ENCODE peak calls at places on chromosomes 1 and 21, in seven cellular contexts. Y, O, E, B, T, W and R are unnamed samples.

GRCh38 chr1:56146449-56146848 is 432.9 kb downstream of the PLPP3 start:
- ATAC-seq in Y (no peak), O (no peak), E (no peak), B (no peak), T (no peak), W (peak; percentile 84), R (no peak)

GRCh38 chr1:57464756-57465155 is 40.9 kb upstream of the DAB1 start:
- ATAC-seq in Y (no peak), O (no peak), E (no peak), B (no peak), T (no peak), W (no peak), R (no peak)

GRCh38 chr1:21277178-21277577 is 13.1 kb downstream of the ECE1 start:
- ATAC-seq in Y (no peak), O (no peak), E (no peak), B (no peak), T (no peak), W (no peak), R (no peak)

GRCh38 chr1:3772715-3773571 is at the start of gene SMIM1:
- ATAC-seq in Y (no peak), O (peak; percentile 4), E (no peak), B (no peak), T (no peak), W (peak; percentile 10), R (no peak)

GRCh38 chr1:33348676-33349080 is 27.8 kb upstream of the A3GALT2 start:
- ATAC-seq in Y (no peak), O (peak; percentile 30), E (no peak), B (peak; percentile 13), T (peak; percentile 25), W (peak; percentile 19), R (peak; percentile 35)

GRCh38 chr1:84797603-84798002 is 95.4 kb downstream of the LPAR3 start:
- ATAC-seq in Y (no peak), O (no peak), E (no peak), B (no peak), T (no peak), W (no peak), R (no peak)

GRCh38 chr1:110880708-110881374 is 7.9 kb downstream of the CD53 start:
- ATAC-seq in Y (peak; percentile 61), O (peak; percentile 76), E (peak; percentile 76), B (peak; percentile 68), T (peak; percentile 73), W (no peak), R (peak; percentile 78)

GRCh38 chr1:171083222-171083621 is 7.5 kb upstream of the FMO3 start:
- ATAC-seq in Y (no peak), O (no peak), E (no peak), B (no peak), T (no peak), W (no peak), R (no peak)

GRCh38 chr1:67355745-67356424 is 48.2 kb downstream of the IL12RB2 start:
- ATAC-seq in Y (no peak), O (peak; percentile 24), E (peak; percentile 9), B (no peak), T (no peak), W (no peak), R (no peak)

GRCh38 chr21:41678016-41678935 is 88.6 kb downstream of the RIPK4 start:
- ATAC-seq in Y (no peak), O (no peak), E (no peak), B (no peak), T (no peak), W (no peak), R (no peak)

GRCh38 chr1:198179556-198179981 is 22.8 kb downstream of the NEK7 start:
- ATAC-seq in Y (peak; percentile 32), O (peak; percentile 48), E (peak; percentile 31), B (peak; percentile 11), T (peak; percentile 48), W (no peak), R (peak; percentile 15)

GRCh38 chr1:169312084-169312954 is 55.3 kb downstream of the NME7 start:
- ATAC-seq in Y (peak; percentile 93), O (peak; percentile 97), E (peak; percentile 92), B (peak; percentile 94), T (peak; percentile 99), W (peak; percentile 21), R (peak; percentile 100)

GRCh38 chr1:228283043-228283371 is 75.2 kb downstream of the OBSCN start:
- ATAC-seq in Y (no peak), O (no peak), E (no peak), B (no peak), T (no peak), W (no peak), R (no peak)

GRCh38 chr1:25628741-25629421 is 12.3 kb downstream of the MAN1C1 start:
- ATAC-seq in Y (no peak), O (peak; percentile 82), E (peak; percentile 79), B (peak; percentile 57), T (peak; percentile 71), W (no peak), R (peak; percentile 80)

GRCh38 chr1:46681333-46682034 is 9.8 kb downstream of the TEX38 start:
- ATAC-seq in Y (no peak), O (no peak), E (no peak), B (no peak), T (no peak), W (no peak), R (no peak)

GRCh38 chr1:24283326-24284155 is 35.6 kb upstream of the GRHL3 start:
- ATAC-seq in Y (no peak), O (no peak), E (no peak), B (no peak), T (no peak), W (no peak), R (no peak)

GRCh38 chr1:182604835-182605164 is 611 bp upstream of the RGS16 start:
- ATAC-seq in Y (no peak), O (no peak), E (no peak), B (no peak), T (no peak), W (no peak), R (no peak)

GRCh38 chr1:33864460-33865389 is 846 bp downstream of the HMGB4 start:
- ATAC-seq in Y (no peak), O (no peak), E (no peak), B (no peak), T (no peak), W (no peak), R (no peak)

GRCh38 chr1:162187676-162188075 is 118.2 kb downstream of the NOS1AP start:
- ATAC-seq in Y (no peak), O (no peak), E (no peak), B (no peak), T (no peak), W (no peak), R (no peak)

GRCh38 chr1:171220551-171221175 is 27.6 kb upstream of the FMO1 start:
- ATAC-seq in Y (no peak), O (no peak), E (no peak), B (no peak), T (no peak), W (no peak), R (no peak)

GRCh38 chr1:64960731-64961130 is 5.6 kb downstream of the JAK1 start:
- ATAC-seq in Y (no peak), O (peak; percentile 60), E (peak; percentile 51), B (peak; percentile 36), T (peak; percentile 53), W (no peak), R (peak; percentile 65)

GRCh38 chr21:34952701-34953100 is 96.4 kb downstream of the RUNX1 start:
- ATAC-seq in Y (no peak), O (no peak), E (no peak), B (peak; percentile 30), T (no peak), W (no peak), R (no peak)

GRCh38 chr1:221741364-221741970 is 422 bp downstream of the DUSP10 start:
- ATAC-seq in Y (peak; percentile 10), O (peak; percentile 13), E (peak; percentile 25), B (peak; percentile 25), T (peak; percentile 5), W (peak; percentile 29), R (peak; percentile 24)

GRCh38 chr1:17914987-17915386 is 159.9 kb downstream of the ACTL8 start:
- ATAC-seq in Y (no peak), O (no peak), E (no peak), B (no peak), T (no peak), W (no peak), R (no peak)